ENCODE peak calls at places on chromosome 7, in five cellular contexts. N is endothelial cell of umbilical vein, W is K562, I is breast epithelium, R is prostate gland. Q is an unnamed sample.
A peak's percentile ranks its signal among the peaks of the same experiment; 100 is the strongest.

GRCh38 chr7:1881946-1882345 is 211.9 kb downstream of the ELFN1 start:
- DNase-seq in N (no peak), W (no peak), I (no peak), R (no peak), Q (no peak)

GRCh38 chr7:133339772-133340171 is 86.9 kb downstream of the EXOC4 start:
- DNase-seq in N (no peak), W (no peak), I (no peak), R (no peak), Q (no peak)

GRCh38 chr7:85074-85945 is 107.1 kb upstream of the FAM20C start:
- DNase-seq in N (no peak), W (no peak), I (no peak), R (no peak), Q (no peak)

GRCh38 chr7:99384523-99384922 is 10.0 kb downstream of the ARPC1B start:
- DNase-seq in N (no peak), W (no peak), I (no peak), R (no peak), Q (no peak)

GRCh38 chr7:151016942-151017341 is 7.4 kb downstream of the ATG9B start:
- DNase-seq in N (no peak), W (no peak), I (no peak), R (no peak), Q (no peak)

GRCh38 chr7:20235303-20235702 is 18.1 kb upstream of the MACC1 start:
- DNase-seq in N (no peak), W (no peak), I (no peak), R (no peak), Q (no peak)

GRCh38 chr7:17456541-17456940 is 158.1 kb downstream of the AHR start:
- DNase-seq in N (peak; percentile 41), W (no peak), I (no peak), R (no peak), Q (no peak)

GRCh38 chr7:75531359-75531821 is 39.3 kb downstream of the SPDYE5 start:
- DNase-seq in N (no peak), W (peak; percentile 35), I (no peak), R (no peak), Q (no peak)

GRCh38 chr7:156460861-156461632 is 179.5 kb upstream of the RNF32 start:
- DNase-seq in N (no peak), W (no peak), I (no peak), R (peak; percentile 51), Q (no peak)

GRCh38 chr7:42192851-42193456 is 44.1 kb downstream of the GLI3 start:
- DNase-seq in N (peak; percentile 15), W (no peak), I (no peak), R (no peak), Q (no peak)

GRCh38 chr7:152674860-152675760 is 831 bp downstream of the XRCC2 start:
- DNase-seq in N (peak; percentile 9), W (peak; percentile 57), I (no peak), R (no peak), Q (no peak)

GRCh38 chr7:139566075-139566474 is 42.6 kb downstream of the CLEC2L start:
- DNase-seq in N (no peak), W (no peak), I (no peak), R (no peak), Q (peak; percentile 34)

GRCh38 chr7:33790746-33791145 is 114.6 kb upstream of the BMPER start:
- DNase-seq in N (no peak), W (no peak), I (no peak), R (no peak), Q (no peak)

GRCh38 chr7:70189261-70189660 is 591.0 kb downstream of the AUTS2 start:
- DNase-seq in N (no peak), W (no peak), I (no peak), R (no peak), Q (no peak)

GRCh38 chr7:70182516-70182915 is 584.2 kb downstream of the AUTS2 start:
- DNase-seq in N (no peak), W (no peak), I (no peak), R (no peak), Q (no peak)

GRCh38 chr7:70178206-70178605 is 579.9 kb downstream of the AUTS2 start:
- DNase-seq in N (no peak), W (no peak), I (no peak), R (no peak), Q (no peak)

GRCh38 chr7:70178787-70179186 is 580.5 kb downstream of the AUTS2 start:
- DNase-seq in N (no peak), W (no peak), I (no peak), R (peak; percentile 80), Q (no peak)

DNA sequence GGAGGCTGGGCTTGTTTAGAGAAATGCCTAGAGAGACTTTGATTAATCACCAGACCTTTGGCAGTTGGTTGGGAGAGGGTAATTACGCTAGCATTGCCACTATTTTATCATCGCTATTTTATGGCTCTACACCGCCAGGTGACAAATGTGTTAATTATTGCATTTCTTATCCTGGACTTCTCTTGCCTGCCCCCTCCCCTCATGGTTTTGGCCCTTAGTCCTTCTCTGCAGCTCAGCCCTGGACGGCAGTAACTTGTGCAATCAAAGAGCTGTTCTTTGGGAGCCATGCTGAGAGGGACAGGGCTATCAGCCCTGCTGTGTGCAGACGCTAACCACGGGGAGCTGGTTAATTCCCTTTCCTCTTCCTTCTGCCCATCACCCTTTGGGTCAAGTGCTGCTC is 585.0 kb downstream of the AUTS2 start:
- DNase-seq in N (no peak), W (no peak), I (no peak), R (no peak), Q (no peak)
- H3K27ac ChIP-seq in N (no peak overlapping the region), W (no peak overlapping the region), I (no peak overlapping the region), R (no peak overlapping the region), Q (no peak overlapping the region)

GRCh38 chr7:53518319-53518718 is 482.9 kb downstream of the POM121L12 start:
- DNase-seq in N (no peak), W (no peak), I (no peak), R (no peak), Q (no peak)
- TF ChIP-seq POLR2AphosphoS5 in N (no peak), W (no peak), I (no peak), R (no peak), Q (no peak)

GRCh38 chr7:32059289-32060045 is 10.7 kb downstream of the PDE1C start:
- DNase-seq in N (no peak), W (no peak), I (no peak), R (no peak), Q (no peak)
- H3K27ac ChIP-seq in N (no peak overlapping the region), W (no peak overlapping the region), I (peak overlapping the region; percentile 12), R (no peak overlapping the region), Q (no peak overlapping the region)

GRCh38 chr7:27564881-27565482 is 97.7 kb downstream of the HIBADH start:
- DNase-seq in N (no peak), W (no peak), I (no peak), R (no peak), Q (no peak)
- TF ChIP-seq POLR2AphosphoS5 in N (no peak), W (no peak), I (no peak), R (no peak), Q (no peak)

GRCh38 chr7:27148776-27149641 is 1.4 kb upstream of the HOXA6 start:
- DNase-seq in N (peak; percentile 74), W (no peak), I (peak; percentile 42), R (no peak), Q (peak; percentile 84)

GRCh38 chr7:27151341-27151944 is 940 bp downstream of the HOXA3 start:
- DNase-seq in N (no peak), W (no peak), I (peak; percentile 51), R (no peak), Q (no peak)

GRCh38 chr7:27150568-27151340 is 1.6 kb downstream of the HOXA3 start:
- DNase-seq in N (peak; percentile 91), W (peak; percentile 80), I (peak; percentile 73), R (peak; percentile 77), Q (peak; percentile 86)

GRCh38 chr7:27148031-27148775 is 629 bp upstream of the HOXA6 start:
- DNase-seq in N (peak; percentile 76), W (no peak), I (peak; percentile 41), R (no peak), Q (peak; percentile 69)

DNA sequence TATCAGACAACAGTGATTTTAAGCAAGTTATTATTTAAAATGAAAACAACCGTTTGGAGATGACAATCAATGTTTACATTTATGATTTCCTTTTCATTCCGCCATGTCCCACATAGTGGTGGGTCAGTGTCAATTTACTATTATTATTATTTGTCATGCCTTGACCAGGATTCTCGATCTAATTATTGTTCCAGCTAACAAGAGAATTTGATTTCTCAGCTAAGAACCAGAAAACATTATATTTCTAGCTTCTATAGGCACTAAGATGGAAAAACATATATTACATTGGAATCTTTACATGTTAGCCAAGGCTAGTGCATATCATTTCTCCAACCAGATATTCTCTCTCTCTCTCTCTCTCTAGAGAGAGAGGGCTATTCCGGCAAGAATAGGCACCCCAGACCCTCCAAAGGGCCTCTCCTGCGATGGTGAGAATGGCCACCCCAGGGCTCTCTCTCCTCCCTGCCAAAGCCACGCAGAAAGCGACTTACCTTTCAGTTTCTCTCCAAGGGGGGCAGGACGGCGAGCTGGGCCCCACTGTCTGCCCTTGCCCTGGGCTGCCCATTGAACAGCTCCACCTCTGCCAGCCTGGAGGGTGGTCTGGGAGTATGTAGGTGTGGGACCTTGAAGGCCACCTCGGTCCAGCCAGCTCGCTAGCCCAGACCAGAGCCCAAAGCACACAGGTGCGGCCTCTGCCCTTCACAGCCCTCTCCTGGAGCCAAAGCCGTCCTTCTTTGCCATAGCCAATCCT is 2.4 kb downstream of the HOXA3 start:
- DNase-seq in N (no peak), W (no peak), I (peak; percentile 50), R (peak; percentile 23), Q (peak; percentile 88)
- H3K27ac ChIP-seq in N (peak overlapping the region; percentile 67), W (no peak overlapping the region), I (peak overlapping the region; percentile 96), R (peak overlapping the region; percentile 87), Q (peak overlapping the region; percentile 84)

GRCh38 chr7:105101864-105102263 is 87.9 kb downstream of the KMT2E start:
- DNase-seq in N (no peak), W (no peak), I (no peak), R (no peak), Q (no peak)

GRCh38 chr7:105098863-105099515 is 85.0 kb downstream of the KMT2E start:
- DNase-seq in N (peak; percentile 38), W (no peak), I (no peak), R (no peak), Q (no peak)

GRCh38 chr7:105106473-105106872 is 92.5 kb downstream of the KMT2E start:
- DNase-seq in N (no peak), W (no peak), I (no peak), R (no peak), Q (no peak)

GRCh38 chr7:105107458-105107857 is 93.5 kb downstream of the KMT2E start:
- DNase-seq in N (no peak), W (no peak), I (no peak), R (no peak), Q (no peak)

GRCh38 chr7:105102557-105103352 is 88.8 kb downstream of the KMT2E start:
- DNase-seq in N (no peak), W (no peak), I (no peak), R (no peak), Q (no peak)
- TF ChIP-seq POLR2AphosphoS5 in N (no peak), W (no peak), I (no peak), R (no peak), Q (no peak)

GRCh38 chr7:47453093-47454056 is 128.5 kb downstream of the TNS3 start:
- DNase-seq in N (peak; percentile 74), W (no peak), I (peak; percentile 71), R (peak; percentile 22), Q (no peak)
- H3K27ac ChIP-seq in N (peak overlapping the region; percentile 99), W (no peak overlapping the region), I (peak overlapping the region; percentile 89), R (peak overlapping the region; percentile 55), Q (peak overlapping the region; percentile 71)

Q was measured in vagina.